ENCODE peak calls at places on chromosomes 1 and 21, in four cellular contexts. W, X, F and V are unnamed samples.
A peak's percentile ranks its signal among the peaks of the same experiment; 100 is the strongest.

GRCh38 chr21:42694751-42695150 is 41.3 kb downstream of the PDE9A start:
- DNase-seq in W (no peak), X (no peak), F (no peak), V (no peak)

GRCh38 chr1:169538998-169539871 is 47.0 kb downstream of the F5 start:
- DNase-seq in W (no peak), X (no peak), F (peak; percentile 55), V (no peak)

GRCh38 chr1:53078333-53079101 is 16.5 kb downstream of the PODN start:
- DNase-seq in W (no peak), X (no peak), F (no peak), V (no peak)

GRCh38 chr1:118154220-118154619 is 30.8 kb downstream of the SPAG17 start:
- DNase-seq in W (no peak), X (peak; percentile 36), F (no peak), V (peak; percentile 38)

GRCh38 chr1:202164271-202165037 is 4.1 kb upstream of the PTPN7 start:
- DNase-seq in W (peak; percentile 79), X (no peak), F (no peak), V (peak; percentile 71)

GRCh38 chr21:29175408-29176147 is 45.1 kb downstream of the MAP3K7CL start:
- DNase-seq in W (no peak), X (peak; percentile 51), F (no peak), V (no peak)

GRCh38 chr1:25641931-25642611 is 25.5 kb downstream of the MAN1C1 start:
- DNase-seq in W (no peak), X (no peak), F (peak; percentile 20), V (no peak)

GRCh38 chr1:67746299-67746698 is 61.3 kb downstream of the GADD45A start:
- DNase-seq in W (no peak), X (no peak), F (no peak), V (no peak)

GRCh38 chr21:22421416-22422190 is 1423.4 kb downstream of the NCAM2 start:
- DNase-seq in W (no peak), X (no peak), F (no peak), V (no peak)

GRCh38 chr21:16377857-16378256 is 648.1 kb downstream of the USP25 start:
- DNase-seq in W (no peak), X (no peak), F (no peak), V (no peak)

GRCh38 chr21:45137612-45137937 is 63.2 kb downstream of the ADARB1 start:
- DNase-seq in W (no peak), X (no peak), F (no peak), V (no peak)

GRCh38 chr1:214427871-214428277 is 123.5 kb downstream of the PTPN14 start:
- DNase-seq in W (peak; percentile 59), X (no peak), F (peak; percentile 76), V (no peak)

GRCh38 chr1:43009274-43009673 is 50.6 kb upstream of the SLC2A1 start:
- DNase-seq in W (no peak), X (no peak), F (no peak), V (no peak)

GRCh38 chr21:33998402-33998801 is 75.0 kb upstream of the MRPS6 start:
- DNase-seq in W (no peak), X (no peak), F (no peak), V (no peak)

GRCh38 chr1:36691374-36691773 is 208.7 kb upstream of the CSF3R start:
- DNase-seq in W (no peak), X (no peak), F (no peak), V (no peak)

GRCh38 chr1:32063261-32063681 is 9.5 kb upstream of the TMEM39B start:
- DNase-seq in W (no peak), X (peak; percentile 57), F (peak; percentile 38), V (no peak)

GRCh38 chr1:226764533-226764932 is 25.5 kb upstream of the ITPKB start:
- DNase-seq in W (no peak), X (no peak), F (no peak), V (no peak)

GRCh38 chr1:78511334-78511733 is 20.6 kb downstream of the PTGFR start:
- DNase-seq in W (no peak), X (no peak), F (no peak), V (no peak)

GRCh38 chr1:171588230-171588629 is 33.8 kb upstream of the MYOCOS start:
- DNase-seq in W (no peak), X (no peak), F (no peak), V (no peak)

GRCh38 chr1:211621471-211622198 is 42.7 kb upstream of the SLC30A1 start:
- DNase-seq in W (no peak), X (no peak), F (no peak), V (no peak)

GRCh38 chr1:93705897-93706500 is 24.4 kb upstream of the BCAR3 start:
- DNase-seq in W (no peak), X (no peak), F (no peak), V (no peak)

GRCh38 chr1:247456914-247457638 is 828 bp downstream of the OR2B11 start:
- DNase-seq in W (peak; percentile 38), X (no peak), F (no peak), V (no peak)

GRCh38 chr1:71049951-71050598 is 2.5 kb upstream of the PTGER3 start:
- DNase-seq in W (no peak), X (peak; percentile 67), F (peak; percentile 50), V (no peak)

GRCh38 chr21:29182674-29183073 is 52.2 kb downstream of the MAP3K7CL start:
- DNase-seq in W (no peak), X (no peak), F (no peak), V (no peak)

GRCh38 chr1:165807613-165808012 is 19.8 kb upstream of the UCK2 start:
- DNase-seq in W (no peak), X (no peak), F (no peak), V (no peak)

GRCh38 chr1:37497832-37498231 is 16.7 kb downstream of the MEAF6 start:
- DNase-seq in W (no peak), X (peak; percentile 85), F (no peak), V (peak; percentile 11)

GRCh38 chr1:77415585-77415984 is 133.8 kb downstream of the AK5 start:
- DNase-seq in W (no peak), X (no peak), F (no peak), V (no peak)

GRCh38 chr1:147700042-147700711 is 29.9 kb upstream of the ACP6 start:
- DNase-seq in W (peak; percentile 57), X (peak; percentile 43), F (peak; percentile 32), V (peak; percentile 69)

GRCh38 chr1:56477164-56478111 is 101.9 kb downstream of the PLPP3 start:
- DNase-seq in W (no peak), X (no peak), F (peak; percentile 44), V (peak; percentile 67)

GRCh38 chr1:18147672-18148071 is 40.1 kb downstream of the IGSF21 start:
- DNase-seq in W (no peak), X (no peak), F (no peak), V (no peak)

GRCh38 chr1:197437891-197438853 is 170.1 kb downstream of the CRB1 start:
- DNase-seq in W (no peak), X (no peak), F (no peak), V (no peak)

GRCh38 chr1:54051936-54052469 is 1.0 kb downstream of the TMEM59 start:
- DNase-seq in W (no peak), X (no peak), F (no peak), V (no peak)

GRCh38 chr1:15848143-15848928 is 829 bp downstream of the SPEN start:
- DNase-seq in W (peak; percentile 56), X (no peak), F (no peak), V (peak; percentile 37)

GRCh38 chr21:31476551-31477120 is 132.6 kb upstream of the TIAM1 start:
- DNase-seq in W (no peak), X (peak; percentile 38), F (no peak), V (no peak)

GRCh38 chr1:174982971-174983689 is 16.6 kb upstream of the CACYBP start:
- DNase-seq in W (peak; percentile 38), X (peak; percentile 60), F (no peak), V (no peak)

GRCh38 chr1:195999022-195999421 is 609.2 kb downstream of the KCNT2 start:
- DNase-seq in W (no peak), X (no peak), F (no peak), V (no peak)

GRCh38 chr1:9633493-9633892 is 18.0 kb upstream of the PIK3CD start:
- DNase-seq in W (no peak), X (no peak), F (no peak), V (no peak)

GRCh38 chr1:52632732-52633290 is at the start of gene SHISAL2A:
- DNase-seq in W (peak; percentile 65), X (peak; percentile 49), F (no peak), V (peak; percentile 32)